ENCODE peak calls at places on chromosomes 1 and 21, in ten cellular contexts. L is sigmoid colon, D is stomach, Q is body of pancreas, E is tibial nerve, A is IMR-90, V is Peyer's patch, C is heart left ventricle, O is breast epithelium, W is uterus. F is an unnamed sample.

GRCh38 chr1:234770924-234771540 is 161.1 kb upstream of the IRF2BP2 start:
- DNase-seq in O (no peak), W (no peak), E (no peak), C (no peak), D (no peak), L (no peak), V (no peak), A (no peak), Q (no peak), F (no peak)

GRCh38 chr1:234732671-234733390 is 122.9 kb upstream of the IRF2BP2 start:
- DNase-seq in E (no peak), W (no peak), C (no peak), L (peak), O (no peak), V (no peak), D (no peak), A (no peak), Q (no peak), F (no peak)

GRCh38 chr1:70616946-70617345 is 205.9 kb downstream of the CTH start:
- DNase-seq in Q (no peak), A (no peak), C (no peak), L (no peak), E (no peak), D (no peak), W (no peak), O (no peak), V (no peak), F (no peak)

GRCh38 chr1:47180603-47181094 is 9.2 kb downstream of the PDZK1IP1 start:
- DNase-seq in C (no peak), O (no peak), V (no peak), L (no peak), D (peak), Q (no peak), W (no peak), E (no peak), A (no peak), F (peak)

GRCh38 chr1:234875328-234875952 is 253.2 kb downstream of the TOMM20 start:
- DNase-seq in D (peak), Q (peak), L (peak), O (peak), V (no peak), A (no peak), W (no peak), C (no peak), E (no peak), F (no peak)

GRCh38 chr1:42753070-42753469 is 13.0 kb upstream of the CLDN19 start:
- DNase-seq in L (no peak), W (no peak), O (no peak), A (peak), E (no peak), Q (no peak), C (no peak), D (no peak), V (no peak), F (no peak)

GRCh38 chr1:241557551-241558193 is 25.5 kb downstream of the KMO start:
- DNase-seq in D (no peak), Q (no peak), O (no peak), W (no peak), E (no peak), V (no peak), L (no peak), A (no peak), C (no peak), F (no peak)

GRCh38 chr1:154272999-154273563 is 652 bp downstream of the HAX1 start:
- DNase-seq in Q (no peak), C (no peak), A (no peak), L (no peak), W (no peak), O (no peak), D (no peak), E (no peak), V (no peak), F (no peak)

GRCh38 chr1:181089777-181090505 is 1.4 kb downstream of the IER5 start:
- DNase-seq in A (peak), L (peak), W (peak), E (peak), D (peak), C (peak), Q (peak), O (peak), V (peak), F (peak)

GRCh38 chr1:217095050-217095622 is 371.9 kb upstream of the ESRRG start:
- DNase-seq in D (no peak), Q (no peak), A (no peak), W (no peak), O (no peak), E (no peak), C (no peak), L (no peak), V (no peak), F (no peak)

GRCh38 chr1:17347769-17348592 is 24.0 kb upstream of the PADI6 start:
- DNase-seq in C (no peak), V (no peak), Q (no peak), O (no peak), E (no peak), A (peak), L (peak), W (no peak), D (no peak), F (peak)

GRCh38 chr1:19044471-19044870 is 88.0 kb upstream of the IFFO2 start:
- DNase-seq in D (no peak), O (peak), L (peak), W (no peak), A (no peak), C (peak), V (no peak), E (no peak), Q (no peak), F (no peak)

GRCh38 chr1:218656301-218657037 is 311.3 kb downstream of the TGFB2 start:
- DNase-seq in O (no peak), A (no peak), D (no peak), Q (no peak), L (no peak), E (no peak), C (no peak), W (no peak), V (no peak), F (no peak)

GRCh38 chr21:16287060-16287459 is 557.3 kb downstream of the USP25 start:
- DNase-seq in C (no peak), A (no peak), W (no peak), V (no peak), Q (no peak), D (no peak), L (no peak), O (no peak), E (no peak), F (no peak)

GRCh38 chr1:117176579-117176978 is 34.1 kb downstream of the VTCN1 start:
- DNase-seq in E (no peak), Q (no peak), L (no peak), V (no peak), W (no peak), O (no peak), A (peak), C (no peak), D (no peak), F (no peak)

GRCh38 chr1:54982739-54983138 is 2.3 kb downstream of the TMEM61 start:
- DNase-seq in E (no peak), D (no peak), O (no peak), Q (no peak), C (no peak), L (no peak), A (no peak), V (no peak), W (no peak), F (peak)

GRCh38 chr1:154344977-154345837 is 19.9 kb downstream of the ATP8B2 start:
- DNase-seq in A (peak), D (peak), Q (peak), L (no peak), O (no peak), E (no peak), C (no peak), W (no peak), V (peak), F (no peak)

GRCh38 chr1:77889240-77889637 is 815 bp downstream of the NEXN start:
- DNase-seq in E (no peak), A (peak), D (no peak), V (no peak), W (no peak), Q (no peak), L (no peak), C (no peak), O (no peak), F (no peak)

GRCh38 chr21:39451332-39452206 is at the start of gene SH3BGR:
- DNase-seq in V (no peak), C (peak), O (peak), A (no peak), L (peak), E (peak), D (no peak), Q (peak), W (no peak), F (no peak)

GRCh38 chr1:226371049-226371694 is 36.7 kb downstream of the PARP1 start:
- DNase-seq in Q (no peak), A (no peak), O (no peak), D (no peak), V (peak), E (no peak), L (no peak), W (no peak), C (no peak), F (no peak)

GRCh38 chr1:67648582-67649326 is 36.2 kb upstream of the GADD45A start:
- DNase-seq in W (no peak), L (no peak), A (no peak), Q (no peak), O (no peak), C (no peak), E (no peak), V (no peak), D (no peak), F (no peak)

GRCh38 chr1:25544819-25545218 is 1.4 kb downstream of the LDLRAP1 start:
- DNase-seq in D (peak), L (no peak), A (no peak), C (peak), W (no peak), E (no peak), O (no peak), V (no peak), Q (peak), F (peak)
- H3K4me3 ChIP-seq in D (peak), L (peak), A (peak), C (peak), W (peak), E (peak), O (peak), V (peak), Q (no peak), F (no peak)

GRCh38 chr1:173917149-173917548 is at the start of gene SERPINC1:
- DNase-seq in O (no peak), V (no peak), C (no peak), W (no peak), A (no peak), L (no peak), D (no peak), E (no peak), Q (no peak), F (no peak)
- TF ChIP-seq POLR2A in O (no peak), V (no peak), C (no peak), W (no peak), A (no peak), L (no peak), D (no peak), E (no peak), Q (no peak), F (no peak)

GRCh38 chr1:13700521-13701273 is 709 bp downstream of the PRDM2 start:
- DNase-seq in E (no peak), D (peak), O (no peak), W (peak), V (peak), Q (peak), L (no peak), A (peak), C (peak), F (peak)

GRCh38 chr1:13702425-13703127 is 2.6 kb downstream of the PRDM2 start:
- DNase-seq in L (no peak), Q (no peak), E (no peak), A (no peak), V (peak), W (no peak), C (no peak), O (no peak), D (no peak), F (no peak)

GRCh38 chr1:13699936-13700520 is at the start of gene PRDM2:
- DNase-seq in W (peak), O (no peak), C (peak), D (peak), L (peak), E (peak), V (peak), Q (peak), A (peak), F (peak)

GRCh38 chr1:13699510-13699909 is 478 bp upstream of the PRDM2 start:
- DNase-seq in C (peak), E (no peak), A (no peak), L (no peak), W (no peak), D (no peak), Q (no peak), V (no peak), O (no peak), F (no peak)

DNA sequence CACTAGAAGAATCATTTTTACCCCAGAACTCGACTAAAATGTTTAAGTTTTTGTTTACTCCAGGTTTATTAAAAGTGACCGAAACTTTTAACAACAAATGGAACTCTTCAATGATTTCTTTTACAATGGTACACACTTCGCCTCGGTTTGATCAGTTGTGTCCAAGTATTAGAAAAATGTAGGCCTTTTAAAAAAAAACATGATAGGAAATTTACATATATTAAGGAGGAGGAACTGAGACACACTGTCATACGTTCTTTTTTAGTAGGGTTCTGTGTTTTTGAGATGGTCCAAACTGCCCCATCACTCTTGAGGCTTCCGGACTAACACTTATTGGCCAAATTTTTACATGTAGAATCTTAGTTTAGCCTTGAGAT is 1.3 kb downstream of the PRDM2 start:
- DNase-seq in W (no peak), E (no peak), D (no peak), C (no peak), Q (no peak), V (peak), O (no peak), L (no peak), A (no peak), F (no peak)
- H3K4me3 ChIP-seq in W (peak), E (peak), D (peak), C (peak), Q (no peak), V (peak), O (peak), L (peak), A (peak), F (no peak)

DNA sequence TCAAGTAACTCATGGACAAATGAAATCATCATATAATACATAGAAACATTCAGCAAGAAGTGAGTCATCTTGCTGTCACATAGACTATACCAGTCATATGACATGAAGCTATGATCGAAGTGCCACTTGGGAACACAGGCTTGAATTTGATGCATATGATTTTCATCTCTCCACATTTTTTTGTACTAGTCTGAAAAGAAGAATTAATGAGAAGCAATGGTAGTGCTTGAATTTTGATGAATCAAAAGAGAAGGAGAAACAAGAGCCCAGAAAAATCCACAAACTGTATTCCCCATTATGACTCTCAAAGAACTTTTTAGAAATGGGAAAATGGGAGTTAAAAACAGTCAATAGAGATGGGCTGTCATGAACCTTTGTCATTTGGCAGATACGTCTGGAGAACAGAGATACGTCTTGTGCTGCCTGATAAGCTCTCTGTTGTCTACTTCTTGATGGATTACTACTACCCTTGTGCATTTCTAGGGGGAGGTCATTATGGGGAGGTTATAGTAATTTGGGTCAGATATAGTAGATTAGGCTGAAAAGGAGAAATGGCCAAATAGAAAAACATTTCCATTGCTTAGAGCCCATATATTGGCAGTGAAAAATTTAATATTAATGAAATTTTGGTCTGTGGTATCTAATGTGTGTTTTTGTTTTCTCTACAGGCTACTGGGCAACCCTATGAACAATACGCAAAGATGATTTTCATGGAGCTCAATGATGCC is 8.0 kb upstream of the LEPR start:
- DNase-seq in W (no peak), V (no peak), Q (no peak), O (no peak), C (no peak), A (no peak), D (no peak), L (no peak), E (no peak), F (no peak)
- TF ChIP-seq POLR2A in W (no peak), V (no peak), Q (no peak), O (no peak), C (no peak), A (no peak), D (no peak), L (no peak), E (no peak), F (no peak)

DNA sequence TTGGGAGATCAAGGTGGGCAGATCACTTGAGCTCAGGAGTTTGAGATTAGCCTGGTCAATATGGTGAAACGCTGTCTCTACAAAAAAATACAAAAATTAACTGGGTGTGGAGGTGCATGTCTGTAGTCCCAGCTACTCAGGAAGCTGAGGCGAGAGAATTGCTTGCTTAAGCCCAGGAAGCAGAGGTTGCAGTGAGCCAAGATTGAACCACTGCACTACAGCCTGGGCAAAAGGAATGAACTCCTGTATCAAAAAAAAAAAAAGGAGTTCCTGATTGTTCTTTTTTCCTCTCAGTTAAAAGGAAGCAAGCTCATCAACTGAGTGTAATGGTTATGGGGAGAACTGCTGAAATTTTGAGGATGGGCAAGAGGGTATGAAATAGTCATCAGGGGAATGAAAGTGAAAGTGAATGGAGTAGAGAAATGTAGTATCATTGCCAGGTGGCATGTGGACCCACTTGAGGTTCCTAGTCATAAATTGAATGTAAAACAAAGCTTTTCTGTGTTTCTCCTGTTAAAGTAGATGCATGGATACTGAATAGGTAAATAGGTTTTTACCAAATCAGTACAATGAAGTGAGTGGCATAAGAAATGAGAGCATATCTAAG is 35.6 kb downstream of the SH3GLB1 start:
- DNase-seq in L (no peak), C (no peak), W (no peak), D (no peak), A (peak), E (no peak), V (no peak), Q (no peak), O (no peak), F (no peak)
- H3K4me3 ChIP-seq in L (no peak), C (no peak), W (no peak), D (no peak), A (no peak), E (no peak), V (no peak), Q (no peak), O (no peak), F (no peak)

DNA sequence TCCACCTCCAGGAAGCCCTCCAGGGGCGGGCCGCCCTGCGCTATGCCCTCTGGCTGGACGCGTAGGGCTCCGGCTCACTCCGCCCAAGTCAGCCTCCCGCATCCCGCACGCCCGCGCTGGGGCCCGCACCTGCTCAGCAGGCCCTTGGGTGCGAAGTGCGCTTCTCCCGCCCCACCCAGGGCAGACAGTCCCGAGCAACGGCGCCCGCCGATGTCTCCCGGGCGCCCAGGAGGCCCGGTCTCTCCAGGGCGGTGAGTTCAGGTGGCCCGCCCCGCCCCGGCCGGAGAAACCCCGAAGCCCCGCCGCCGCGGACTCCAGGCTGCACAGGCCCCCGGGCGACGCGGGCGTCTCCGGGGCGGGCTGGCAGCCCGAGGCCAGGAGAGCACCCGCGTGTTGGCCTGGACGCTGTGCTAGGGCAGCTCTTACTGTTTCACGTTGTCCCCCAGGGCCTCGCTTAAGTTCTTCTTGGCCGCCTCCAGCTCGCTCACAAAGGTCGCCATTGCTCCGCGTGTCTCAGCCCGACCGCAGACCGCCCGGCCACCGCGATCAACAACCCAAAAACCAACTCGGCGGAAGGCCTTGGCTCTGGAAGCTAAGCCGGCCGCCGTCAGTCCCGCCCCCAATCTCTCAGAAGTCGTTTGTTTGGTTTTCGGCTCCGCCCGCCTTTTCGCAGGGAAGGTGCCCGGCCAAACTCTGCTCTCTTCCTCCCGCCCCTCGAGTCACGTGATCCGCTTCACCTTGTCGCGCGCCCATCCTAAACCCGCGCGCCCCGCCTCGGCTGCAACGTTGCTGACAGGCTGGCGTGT is at the start of gene TADA1:
- DNase-seq in L (peak), A (peak), V (peak), E (peak), O (peak), Q (peak), C (peak), W (peak), D (peak), F (peak)
- TF ChIP-seq POLR2A in L (no peak), A (no peak), V (peak), E (peak), O (no peak), Q (peak), C (peak), W (peak), D (no peak), F (no peak)

GRCh38 chr1:23916209-23917131 is 3.3 kb upstream of the CNR2 start:
- DNase-seq in C (peak), W (peak), A (peak), E (no peak), Q (peak), D (peak), V (peak), L (peak), O (no peak), F (peak)
- H3K4me3 ChIP-seq in C (no peak), W (no peak), A (no peak), E (no peak), Q (no peak), D (no peak), V (no peak), L (no peak), O (no peak), F (no peak)

DNA sequence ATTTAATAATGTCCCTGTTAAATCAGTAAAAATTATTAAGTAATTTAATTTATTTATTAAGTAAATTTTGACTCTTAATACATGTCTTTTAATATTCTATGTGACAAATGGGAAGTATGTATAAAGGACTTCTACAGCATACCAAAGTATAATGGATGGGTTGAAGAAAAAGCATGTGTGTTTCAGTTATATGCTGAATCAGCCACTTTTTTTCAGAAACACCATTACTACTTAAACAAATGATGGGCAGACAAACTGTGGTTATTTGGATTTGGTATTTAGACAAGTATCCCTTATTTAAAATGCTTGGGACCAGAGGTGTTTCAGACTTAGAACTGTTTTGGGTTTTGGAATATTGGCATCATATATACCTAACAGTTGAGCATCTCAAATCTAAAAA is 176.3 kb upstream of the DMRTA2 start:
- DNase-seq in W (no peak), Q (no peak), E (no peak), L (no peak), O (no peak), V (no peak), C (no peak), D (no peak), A (no peak), F (no peak)
- TF ChIP-seq POLR2A in W (no peak), Q (no peak), E (no peak), L (no peak), O (no peak), V (no peak), C (no peak), D (no peak), A (no peak), F (no peak)

GRCh38 chr1:120176092-120176855 is at the start of gene SEC22B:
- DNase-seq in A (peak), Q (peak), W (peak), O (peak), E (peak), D (peak), V (peak), C (peak), L (peak), F (peak)

GRCh38 chr1:120178799-120179419 is 2.6 kb upstream of the SEC22B start:
- DNase-seq in L (no peak), Q (no peak), O (no peak), C (no peak), E (no peak), V (no peak), A (peak), W (no peak), D (no peak), F (no peak)

GRCh38 chr1:120179420-120180348 is 3.4 kb upstream of the SEC22B start:
- DNase-seq in A (peak), E (no peak), C (peak), Q (peak), V (no peak), L (peak), O (no peak), W (peak), D (no peak), F (peak)
- H3K4me3 ChIP-seq in A (peak), E (no peak), C (peak), Q (no peak), V (no peak), L (peak), O (peak), W (peak), D (peak), F (no peak)